ENCODE peak calls at places on chromosomes 5 and 9, in five cellular contexts. One of them, this sample, is unnamed.

GRCh38 chr9:4066120-4066519 is 233.7 kb downstream of the GLIS3 start:
- DNase-seq in activated T-cell treated with anti-CD3 and anti-CD28 coated beads, Interleukin-2, amount 50 U/mL, for 4 hours: no peak
- DNase-seq in T1000: no peak
- DNase-seq in GM13977: no peak
- DNase-seq in H9: no peak
- DNase-seq in this sample: no peak

GRCh38 chr9:74413876-74414275 is 83.3 kb upstream of the RORB start:
- DNase-seq in activated T-cell treated with anti-CD3 and anti-CD28 coated beads, Interleukin-2, amount 50 U/mL, for 4 hours: no peak
- DNase-seq in T1000: no peak
- DNase-seq in GM13977: no peak
- DNase-seq in H9: no peak
- DNase-seq in this sample: no peak

GRCh38 chr9:36025751-36026150 is 11.0 kb upstream of the RECK start:
- DNase-seq in activated T-cell treated with anti-CD3 and anti-CD28 coated beads, Interleukin-2, amount 50 U/mL, for 4 hours: no peak
- DNase-seq in T1000: no peak
- DNase-seq in GM13977: no peak
- DNase-seq in H9: no peak
- DNase-seq in this sample: no peak

GRCh38 chr5:99169309-99169708 is 240.5 kb upstream of the CHD1 start:
- DNase-seq in activated T-cell treated with anti-CD3 and anti-CD28 coated beads, Interleukin-2, amount 50 U/mL, for 4 hours: no peak
- DNase-seq in T1000: no peak
- DNase-seq in GM13977: no peak
- DNase-seq in H9: no peak
- DNase-seq in this sample: no peak

GRCh38 chr9:136519263-136520052 is 26.4 kb downstream of the NOTCH1 start:
- DNase-seq in activated T-cell treated with anti-CD3 and anti-CD28 coated beads, Interleukin-2, amount 50 U/mL, for 4 hours: no peak
- DNase-seq in T1000: no peak
- DNase-seq in GM13977: no peak
- DNase-seq in H9: no peak
- DNase-seq in this sample: no peak

GRCh38 chr5:173330151-173330855 is 2.1 kb upstream of the STC2 start:
- DNase-seq in activated T-cell treated with anti-CD3 and anti-CD28 coated beads, Interleukin-2, amount 50 U/mL, for 4 hours: no peak
- DNase-seq in T1000: no peak
- DNase-seq in GM13977: no peak
- DNase-seq in H9: no peak
- DNase-seq in this sample: no peak

GRCh38 chr9:137310190-137311052 is 8.3 kb upstream of the NRARP start:
- DNase-seq in activated T-cell treated with anti-CD3 and anti-CD28 coated beads, Interleukin-2, amount 50 U/mL, for 4 hours: no peak
- DNase-seq in T1000: no peak
- DNase-seq in GM13977: no peak
- DNase-seq in H9: peak; percentile 43
- DNase-seq in this sample: peak; percentile 7

GRCh38 chr5:118857700-118858099 is 130.6 kb downstream of the DTWD2 start:
- DNase-seq in activated T-cell treated with anti-CD3 and anti-CD28 coated beads, Interleukin-2, amount 50 U/mL, for 4 hours: no peak
- DNase-seq in T1000: no peak
- DNase-seq in GM13977: no peak
- DNase-seq in H9: no peak
- DNase-seq in this sample: no peak

GRCh38 chr9:131650254-131650653 is 89.6 kb downstream of the RAPGEF1 start:
- DNase-seq in activated T-cell treated with anti-CD3 and anti-CD28 coated beads, Interleukin-2, amount 50 U/mL, for 4 hours: no peak
- DNase-seq in T1000: peak; percentile 41
- DNase-seq in GM13977: no peak
- DNase-seq in H9: no peak
- DNase-seq in this sample: no peak

GRCh38 chr5:15645376-15645775 is 145.4 kb downstream of the FBXL7 start:
- DNase-seq in activated T-cell treated with anti-CD3 and anti-CD28 coated beads, Interleukin-2, amount 50 U/mL, for 4 hours: no peak
- DNase-seq in T1000: no peak
- DNase-seq in GM13977: no peak
- DNase-seq in H9: no peak
- DNase-seq in this sample: no peak

GRCh38 chr5:103101079-103101732 is 18.7 kb downstream of the GIN1 start:
- DNase-seq in activated T-cell treated with anti-CD3 and anti-CD28 coated beads, Interleukin-2, amount 50 U/mL, for 4 hours: no peak
- DNase-seq in T1000: no peak
- DNase-seq in GM13977: no peak
- DNase-seq in H9: no peak
- DNase-seq in this sample: no peak

GRCh38 chr5:81767938-81768337 is 17.0 kb upstream of the SSBP2 start:
- DNase-seq in activated T-cell treated with anti-CD3 and anti-CD28 coated beads, Interleukin-2, amount 50 U/mL, for 4 hours: no peak
- DNase-seq in T1000: no peak
- DNase-seq in GM13977: no peak
- DNase-seq in H9: no peak
- DNase-seq in this sample: no peak

GRCh38 chr9:136961279-136962065 is 9.4 kb downstream of the LCN12 start:
- DNase-seq in activated T-cell treated with anti-CD3 and anti-CD28 coated beads, Interleukin-2, amount 50 U/mL, for 4 hours: no peak
- DNase-seq in T1000: no peak
- DNase-seq in GM13977: no peak
- DNase-seq in H9: no peak
- DNase-seq in this sample: no peak

GRCh38 chr9:91945277-91946074 is 4.6 kb downstream of the ROR2 start:
- DNase-seq in activated T-cell treated with anti-CD3 and anti-CD28 coated beads, Interleukin-2, amount 50 U/mL, for 4 hours: no peak
- DNase-seq in T1000: no peak
- DNase-seq in GM13977: no peak
- DNase-seq in H9: no peak
- DNase-seq in this sample: no peak

GRCh38 chr5:115583474-115583873 is 18.8 kb downstream of the TICAM2 start:
- DNase-seq in activated T-cell treated with anti-CD3 and anti-CD28 coated beads, Interleukin-2, amount 50 U/mL, for 4 hours: no peak
- DNase-seq in T1000: no peak
- DNase-seq in GM13977: no peak
- DNase-seq in H9: no peak
- DNase-seq in this sample: no peak

GRCh38 chr9:35423499-35423898 is 66.4 kb upstream of the RUSC2 start:
- DNase-seq in activated T-cell treated with anti-CD3 and anti-CD28 coated beads, Interleukin-2, amount 50 U/mL, for 4 hours: no peak
- DNase-seq in T1000: no peak
- DNase-seq in GM13977: no peak
- DNase-seq in H9: no peak
- DNase-seq in this sample: no peak

GRCh38 chr5:160926428-160926827 is 74.4 kb upstream of the ATP10B start:
- DNase-seq in activated T-cell treated with anti-CD3 and anti-CD28 coated beads, Interleukin-2, amount 50 U/mL, for 4 hours: no peak
- DNase-seq in T1000: no peak
- DNase-seq in GM13977: no peak
- DNase-seq in H9: no peak
- DNase-seq in this sample: no peak